ENCODE peak calls at places on chromosomes 12 and 14, in eight cellular contexts. One of them, this sample, is unnamed. For H3K36me3, the result is how much of the 10 kb centered on the place peaks cover.

GRCh38 chr14:105378873-105379685 is 19.3 kb upstream of the TEX22 start:
- DNase-seq in mammary epithelial cell: no peak
- DNase-seq in IMR-90: no peak
- DNase-seq in HepG2: no peak
- DNase-seq in neuronal stem cell: no peak
- DNase-seq in PC-9: no peak
- DNase-seq in left lung: peak
- DNase-seq in Karpas-422: no peak
- DNase-seq in this sample: no peak

GRCh38 chr14:94570440-94570839 is 9.2 kb downstream of the SERPINA4 start:
- DNase-seq in PC-9: no peak
- DNase-seq in Karpas-422: no peak
- DNase-seq in IMR-90: no peak
- DNase-seq in mammary epithelial cell: no peak
- DNase-seq in left lung: no peak
- DNase-seq in neuronal stem cell: no peak
- DNase-seq in HepG2: no peak
- DNase-seq in this sample: no peak

GRCh38 chr12:104469523-104469922 is 12.8 kb downstream of the CHST11 start:
- DNase-seq in neuronal stem cell: no peak
- DNase-seq in Karpas-422: no peak
- DNase-seq in mammary epithelial cell: no peak
- DNase-seq in HepG2: no peak
- DNase-seq in PC-9: no peak
- DNase-seq in IMR-90: no peak
- DNase-seq in left lung: no peak
- DNase-seq in this sample: no peak

GRCh38 chr12:94109154-94109553 is 39.2 kb upstream of the PLXNC1 start:
- DNase-seq in left lung: no peak
- DNase-seq in PC-9: no peak
- DNase-seq in IMR-90: peak
- DNase-seq in mammary epithelial cell: peak
- DNase-seq in HepG2: no peak
- DNase-seq in neuronal stem cell: no peak
- DNase-seq in Karpas-422: no peak
- DNase-seq in this sample: no peak

GRCh38 chr12:29088611-29089219 is 60.4 kb upstream of the FAR2 start:
- DNase-seq in Karpas-422: no peak
- DNase-seq in mammary epithelial cell: peak
- DNase-seq in neuronal stem cell: no peak
- DNase-seq in IMR-90: peak
- DNase-seq in left lung: no peak
- DNase-seq in HepG2: peak
- DNase-seq in PC-9: no peak
- DNase-seq in this sample: no peak

GRCh38 chr12:63010698-63011097 is 75.7 kb upstream of the PPM1H start:
- DNase-seq in left lung: no peak
- DNase-seq in mammary epithelial cell: no peak
- DNase-seq in IMR-90: no peak
- DNase-seq in Karpas-422: no peak
- DNase-seq in HepG2: no peak
- DNase-seq in neuronal stem cell: no peak
- DNase-seq in PC-9: no peak
- DNase-seq in this sample: no peak

GRCh38 chr14:39005044-39005736 is 97.8 kb downstream of the SEC23A start:
- DNase-seq in IMR-90: peak
- DNase-seq in mammary epithelial cell: no peak
- DNase-seq in left lung: no peak
- DNase-seq in Karpas-422: no peak
- DNase-seq in PC-9: no peak
- DNase-seq in neuronal stem cell: no peak
- DNase-seq in HepG2: no peak
- DNase-seq in this sample: no peak

GRCh38 chr14:53963491-53964227 is 7.0 kb upstream of the BMP4 start:
- DNase-seq in neuronal stem cell: no peak
- DNase-seq in Karpas-422: no peak
- DNase-seq in PC-9: peak
- DNase-seq in mammary epithelial cell: no peak
- DNase-seq in HepG2: no peak
- DNase-seq in left lung: peak
- DNase-seq in IMR-90: no peak
- DNase-seq in this sample: no peak

GRCh38 chr12:91460457-91460856 is 277.8 kb upstream of the DCN start:
- DNase-seq in Karpas-422: no peak
- DNase-seq in mammary epithelial cell: no peak
- DNase-seq in HepG2: no peak
- DNase-seq in PC-9: no peak
- DNase-seq in IMR-90: no peak
- DNase-seq in left lung: no peak
- DNase-seq in neuronal stem cell: no peak
- DNase-seq in this sample: no peak

GRCh38 chr12:5377997-5378596 is 53.8 kb upstream of the NTF3 start:
- DNase-seq in HepG2: no peak
- DNase-seq in left lung: no peak
- DNase-seq in IMR-90: no peak
- DNase-seq in neuronal stem cell: no peak
- DNase-seq in Karpas-422: no peak
- DNase-seq in PC-9: no peak
- DNase-seq in mammary epithelial cell: no peak
- DNase-seq in this sample: no peak

GRCh38 chr12:112180422-112180821 is 55.1 kb downstream of the TRAFD1 start:
- DNase-seq in IMR-90: no peak
- DNase-seq in left lung: no peak
- DNase-seq in HepG2: no peak
- DNase-seq in mammary epithelial cell: no peak
- DNase-seq in neuronal stem cell: no peak
- DNase-seq in Karpas-422: no peak
- DNase-seq in PC-9: no peak
- DNase-seq in this sample: no peak

GRCh38 chr14:50311337-50311973 is 574 bp downstream of the L2HGDH start:
- DNase-seq in mammary epithelial cell: no peak
- DNase-seq in IMR-90: no peak
- DNase-seq in left lung: no peak
- DNase-seq in Karpas-422: peak
- DNase-seq in HepG2: peak
- DNase-seq in neuronal stem cell: peak
- DNase-seq in PC-9: no peak
- DNase-seq in this sample: no peak

GRCh38 chr12:123139926-123140674 is 10.8 kb downstream of the PITPNM2 start:
- DNase-seq in PC-9: peak
- DNase-seq in neuronal stem cell: no peak
- DNase-seq in Karpas-422: no peak
- DNase-seq in HepG2: peak
- DNase-seq in left lung: no peak
- DNase-seq in mammary epithelial cell: peak
- DNase-seq in IMR-90: peak
- DNase-seq in this sample: no peak

GRCh38 chr14:36658091-36659009 is 3.3 kb upstream of the PAX9 start:
- DNase-seq in neuronal stem cell: no peak
- DNase-seq in HepG2: no peak
- DNase-seq in Karpas-422: no peak
- DNase-seq in mammary epithelial cell: no peak
- DNase-seq in IMR-90: no peak
- DNase-seq in PC-9: no peak
- DNase-seq in left lung: peak
- DNase-seq in this sample: no peak

GRCh38 chr12:15001733-15002471 is 29.1 kb downstream of the PDE6H start:
- DNase-seq in IMR-90: peak
- DNase-seq in PC-9: no peak
- DNase-seq in neuronal stem cell: no peak
- DNase-seq in HepG2: peak
- DNase-seq in mammary epithelial cell: no peak
- DNase-seq in left lung: peak
- DNase-seq in Karpas-422: no peak
- DNase-seq in this sample: no peak

GRCh38 chr12:105672576-105672975 is 342.1 kb downstream of the C12orf75 start:
- DNase-seq in Karpas-422: no peak
- DNase-seq in mammary epithelial cell: no peak
- DNase-seq in HepG2: no peak
- DNase-seq in PC-9: no peak
- DNase-seq in neuronal stem cell: no peak
- DNase-seq in IMR-90: no peak
- DNase-seq in left lung: peak
- DNase-seq in this sample: no peak

GRCh38 chr12:62839869-62840268 is 95.1 kb downstream of the PPM1H start:
- DNase-seq in Karpas-422: no peak
- DNase-seq in IMR-90: no peak
- DNase-seq in left lung: no peak
- DNase-seq in HepG2: no peak
- DNase-seq in neuronal stem cell: no peak
- DNase-seq in PC-9: no peak
- DNase-seq in mammary epithelial cell: no peak
- DNase-seq in this sample: no peak

GRCh38 chr12:26229910-26230309 is 34.5 kb downstream of the SSPN start:
- DNase-seq in IMR-90: no peak
- DNase-seq in neuronal stem cell: no peak
- DNase-seq in PC-9: no peak
- DNase-seq in left lung: no peak
- DNase-seq in HepG2: no peak
- DNase-seq in mammary epithelial cell: no peak
- DNase-seq in Karpas-422: no peak
- DNase-seq in this sample: no peak

GRCh38 chr12:26227376-26227775 is 32.0 kb downstream of the SSPN start:
- DNase-seq in PC-9: no peak
- DNase-seq in IMR-90: no peak
- DNase-seq in left lung: no peak
- DNase-seq in neuronal stem cell: no peak
- DNase-seq in Karpas-422: no peak
- DNase-seq in HepG2: no peak
- DNase-seq in mammary epithelial cell: no peak
- DNase-seq in this sample: no peak

GRCh38 chr12:26226629-26227375 is 31.4 kb downstream of the SSPN start:
- DNase-seq in HepG2: no peak
- DNase-seq in mammary epithelial cell: peak
- DNase-seq in Karpas-422: no peak
- DNase-seq in left lung: peak
- DNase-seq in PC-9: peak
- DNase-seq in neuronal stem cell: peak
- DNase-seq in IMR-90: no peak
- DNase-seq in this sample: no peak

GRCh38 chr12:26224657-26225056 is 29.3 kb downstream of the SSPN start:
- DNase-seq in left lung: no peak
- DNase-seq in neuronal stem cell: no peak
- DNase-seq in PC-9: no peak
- DNase-seq in HepG2: no peak
- DNase-seq in IMR-90: no peak
- DNase-seq in Karpas-422: no peak
- DNase-seq in mammary epithelial cell: no peak
- DNase-seq in this sample: no peak

DNA sequence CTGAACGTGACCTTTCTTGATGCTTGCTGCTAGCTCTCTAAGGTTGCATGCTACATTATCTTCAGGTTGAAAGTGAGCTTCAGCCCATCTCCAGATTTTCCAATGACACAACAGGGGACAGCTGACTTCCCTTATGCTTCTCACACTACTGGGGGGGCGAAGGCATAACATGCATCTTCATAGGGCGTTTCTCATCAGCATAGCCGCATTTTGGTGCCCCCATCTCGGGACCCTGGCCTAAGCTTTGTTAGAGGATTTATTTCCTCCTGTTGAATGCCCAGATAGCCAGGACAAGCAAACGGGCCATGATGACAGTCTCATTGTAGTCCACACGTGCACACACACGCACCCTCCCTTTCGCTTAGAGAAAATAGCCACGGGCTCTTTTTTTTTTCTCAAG is 30.7 kb downstream of the SSPN start:
- DNase-seq in mammary epithelial cell: no peak
- DNase-seq in neuronal stem cell: peak
- DNase-seq in Karpas-422: no peak
- DNase-seq in left lung: no peak
- DNase-seq in IMR-90: no peak
- DNase-seq in PC-9: no peak
- DNase-seq in HepG2: no peak
- DNase-seq in this sample: no peak
- H3K27ac ChIP-seq in mammary epithelial cell: peak
- H3K27ac ChIP-seq in neuronal stem cell: no peak
- H3K27ac ChIP-seq in Karpas-422: no peak
- H3K27ac ChIP-seq in left lung: no peak
- H3K27ac ChIP-seq in IMR-90: no peak
- H3K27ac ChIP-seq in PC-9: no peak
- H3K27ac ChIP-seq in HepG2: no peak
- H3K27ac ChIP-seq in this sample: no peak

GRCh38 chr12:31685801-31686200 is 26.3 kb downstream of the ETFBKMT start:
- DNase-seq in Karpas-422: no peak
- DNase-seq in neuronal stem cell: no peak
- DNase-seq in IMR-90: no peak
- DNase-seq in HepG2: no peak
- DNase-seq in left lung: no peak
- DNase-seq in mammary epithelial cell: no peak
- DNase-seq in PC-9: no peak
- DNase-seq in this sample: no peak

GRCh38 chr12:31682136-31682962 is 22.9 kb downstream of the ETFBKMT start:
- DNase-seq in HepG2: peak
- DNase-seq in PC-9: peak
- DNase-seq in neuronal stem cell: peak
- DNase-seq in mammary epithelial cell: peak
- DNase-seq in left lung: no peak
- DNase-seq in IMR-90: peak
- DNase-seq in Karpas-422: peak
- DNase-seq in this sample: peak

GRCh38 chr12:31687101-31687527 is 27.6 kb downstream of the ETFBKMT start:
- DNase-seq in PC-9: no peak
- DNase-seq in mammary epithelial cell: no peak
- DNase-seq in Karpas-422: peak
- DNase-seq in IMR-90: no peak
- DNase-seq in neuronal stem cell: no peak
- DNase-seq in HepG2: no peak
- DNase-seq in left lung: no peak
- DNase-seq in this sample: no peak
- H3K36me3 ChIP-seq in PC-9: under half
- H3K36me3 ChIP-seq in mammary epithelial cell: under half
- H3K36me3 ChIP-seq in Karpas-422: under half
- H3K36me3 ChIP-seq in IMR-90: under half
- H3K36me3 ChIP-seq in neuronal stem cell: under half
- H3K36me3 ChIP-seq in HepG2: under half
- H3K36me3 ChIP-seq in left lung: under half
- H3K36me3 ChIP-seq in this sample: under half

DNA sequence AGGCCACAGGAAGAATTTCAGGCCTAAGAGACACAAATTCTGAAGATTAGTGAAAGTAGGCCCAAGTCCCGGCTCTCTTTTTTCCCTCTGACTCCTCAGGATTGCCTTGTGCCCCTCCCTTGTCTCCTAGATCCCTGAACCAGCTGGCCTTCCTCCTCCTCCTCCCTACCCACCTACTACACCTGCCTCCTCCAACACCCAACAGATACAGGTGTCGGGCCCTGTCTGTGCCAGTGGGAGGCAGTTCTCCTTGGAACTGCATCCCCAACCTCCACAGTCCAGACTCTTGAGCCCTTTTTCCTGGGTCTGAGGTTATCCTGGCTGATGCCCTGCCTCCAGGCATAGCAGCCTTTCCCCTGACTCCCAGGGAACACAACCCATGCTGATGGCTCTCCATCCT is 1.8 kb downstream of the PPP1R1A start:
- DNase-seq in neuronal stem cell: no peak
- DNase-seq in Karpas-422: no peak
- DNase-seq in HepG2: no peak
- DNase-seq in IMR-90: no peak
- DNase-seq in PC-9: no peak
- DNase-seq in left lung: no peak
- DNase-seq in mammary epithelial cell: no peak
- DNase-seq in this sample: no peak
- H3K27ac ChIP-seq in neuronal stem cell: no peak
- H3K27ac ChIP-seq in Karpas-422: no peak
- H3K27ac ChIP-seq in HepG2: no peak
- H3K27ac ChIP-seq in IMR-90: no peak
- H3K27ac ChIP-seq in PC-9: no peak
- H3K27ac ChIP-seq in left lung: no peak
- H3K27ac ChIP-seq in mammary epithelial cell: no peak
- H3K27ac ChIP-seq in this sample: no peak

GRCh38 chr12:828726-829395 is 76.5 kb downstream of the WNK1 start:
- DNase-seq in Karpas-422: no peak
- DNase-seq in IMR-90: no peak
- DNase-seq in mammary epithelial cell: no peak
- DNase-seq in neuronal stem cell: no peak
- DNase-seq in HepG2: no peak
- DNase-seq in left lung: no peak
- DNase-seq in PC-9: no peak
- DNase-seq in this sample: no peak
- H3K36me3 ChIP-seq in Karpas-422: half or more
- H3K36me3 ChIP-seq in IMR-90: under half
- H3K36me3 ChIP-seq in mammary epithelial cell: under half
- H3K36me3 ChIP-seq in neuronal stem cell: half or more
- H3K36me3 ChIP-seq in HepG2: half or more
- H3K36me3 ChIP-seq in left lung: under half
- H3K36me3 ChIP-seq in PC-9: under half
- H3K36me3 ChIP-seq in this sample: under half